ENCODE peak calls at places on chromosomes 1 and 21, in seven cellular contexts. M is brain microvascular endothelial cell, I is fibroblast of mammary gland, Y is upper lobe of right lung, B is Calu3, P is epithelial cell of esophagus, U is transverse colon. N is an unnamed sample.

GRCh38 chr1:207985190-207985589 is 74.3 kb upstream of the CD34 start:
- DNase-seq in P (no peak), U (no peak), M (no peak), I (no peak), B (no peak), Y (no peak), N (no peak)

GRCh38 chr1:208243522-208243850 is 698 bp downstream of the PLXNA2 start:
- DNase-seq in Y (no peak), B (no peak), P (no peak), U (no peak), I (no peak), M (no peak), N (no peak)

GRCh38 chr21:45011911-45012660 is 62.3 kb upstream of the ADARB1 start:
- DNase-seq in I (peak), M (peak), B (peak), P (peak), U (peak), Y (peak), N (peak)

GRCh38 chr1:247209306-247209900 is 37.6 kb upstream of the ZNF124 start:
- DNase-seq in I (no peak), P (peak), M (no peak), B (no peak), U (no peak), Y (no peak), N (no peak)

GRCh38 chr1:43434256-43434655 is 19.5 kb downstream of the HYI start:
- DNase-seq in B (no peak), M (no peak), Y (no peak), P (no peak), I (no peak), U (no peak), N (peak)

GRCh38 chr1:226135059-226135651 is 51.4 kb downstream of the ACBD3 start:
- DNase-seq in U (peak), M (no peak), Y (peak), P (peak), I (no peak), B (peak), N (peak)

GRCh38 chr1:236471653-236472052 is 52.1 kb upstream of the LGALS8 start:
- DNase-seq in I (no peak), U (no peak), Y (no peak), M (no peak), B (no peak), P (no peak), N (peak)

GRCh38 chr1:28421744-28422143 is 52.2 kb downstream of the PHACTR4 start:
- DNase-seq in M (no peak), B (no peak), I (no peak), Y (no peak), U (no peak), P (peak), N (no peak)

GRCh38 chr1:24735156-24735618 is 10.1 kb upstream of the CLIC4 start:
- DNase-seq in I (no peak), P (no peak), Y (no peak), M (no peak), B (no peak), U (no peak), N (peak)

GRCh38 chr1:24739241-24739640 is 6.0 kb upstream of the CLIC4 start:
- DNase-seq in B (no peak), U (no peak), Y (no peak), I (no peak), P (no peak), M (no peak), N (no peak)

GRCh38 chr1:24737368-24738117 is 7.7 kb upstream of the CLIC4 start:
- DNase-seq in B (no peak), Y (no peak), I (no peak), M (no peak), U (no peak), P (no peak), N (no peak)

GRCh38 chr1:24735619-24736375 is 9.4 kb upstream of the CLIC4 start:
- DNase-seq in I (peak), U (no peak), P (no peak), M (no peak), Y (peak), B (no peak), N (peak)
- TF ChIP-seq CTCF in I (no peak), U (no peak), P (no peak), M (no peak), Y (no peak), B (no peak), N (no peak)

GRCh38 chr1:85911742-85912141 is 203.5 kb upstream of the ZNHIT6 start:
- DNase-seq in Y (no peak), I (peak), M (peak), P (peak), U (no peak), B (peak), N (no peak)
- TF ChIP-seq CTCF in Y (no peak), I (peak), M (peak), P (peak), U (no peak), B (no peak), N (peak)

GRCh38 chr1:234628099-234628498 is 18.1 kb upstream of the IRF2BP2 start:
- DNase-seq in Y (no peak), U (no peak), I (peak), M (peak), P (peak), B (peak), N (no peak)

GRCh38 chr1:234634387-234634786 is 24.4 kb upstream of the IRF2BP2 start:
- DNase-seq in I (no peak), B (no peak), Y (no peak), M (no peak), P (no peak), U (no peak), N (no peak)

GRCh38 chr1:234632225-234632624 is 22.2 kb upstream of the IRF2BP2 start:
- DNase-seq in B (no peak), Y (no peak), U (no peak), M (no peak), P (no peak), I (no peak), N (no peak)

GRCh38 chr1:234629026-234629425 is 19.0 kb upstream of the IRF2BP2 start:
- DNase-seq in Y (no peak), I (peak), B (no peak), M (no peak), P (no peak), U (no peak), N (no peak)

DNA sequence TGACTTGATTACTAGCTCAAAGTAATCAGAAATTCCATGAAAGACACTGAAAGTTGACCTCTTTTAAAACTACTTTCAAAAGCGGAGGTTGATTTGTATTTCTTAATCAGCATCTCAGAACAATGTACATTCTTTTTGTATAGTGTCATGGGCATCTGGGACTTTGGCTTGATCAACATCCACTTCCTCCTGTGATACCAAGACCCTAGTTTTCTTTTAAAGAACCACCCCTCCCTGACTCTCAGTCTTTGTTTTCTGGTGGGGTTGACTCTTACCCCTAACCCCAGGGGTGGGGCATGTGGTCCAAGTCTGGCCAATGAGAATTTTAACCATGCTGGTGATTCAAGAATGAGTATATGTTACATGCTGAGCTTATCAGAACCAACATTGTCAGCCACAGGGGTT is 21.7 kb upstream of the IRF2BP2 start:
- DNase-seq in Y (no peak), I (peak), B (peak), P (peak), M (peak), U (no peak), N (no peak)
- TF ChIP-seq CTCF in Y (no peak), I (no peak), B (no peak), P (no peak), M (no peak), U (no peak), N (no peak)

GRCh38 chr1:102431253-102431652 is 434.5 kb upstream of the OLFM3 start:
- DNase-seq in B (no peak), M (no peak), Y (no peak), P (no peak), I (no peak), U (no peak), N (no peak)

GRCh38 chr1:102435483-102435882 is 438.8 kb upstream of the OLFM3 start:
- DNase-seq in U (no peak), M (no peak), P (no peak), B (no peak), Y (no peak), I (no peak), N (no peak)

DNA sequence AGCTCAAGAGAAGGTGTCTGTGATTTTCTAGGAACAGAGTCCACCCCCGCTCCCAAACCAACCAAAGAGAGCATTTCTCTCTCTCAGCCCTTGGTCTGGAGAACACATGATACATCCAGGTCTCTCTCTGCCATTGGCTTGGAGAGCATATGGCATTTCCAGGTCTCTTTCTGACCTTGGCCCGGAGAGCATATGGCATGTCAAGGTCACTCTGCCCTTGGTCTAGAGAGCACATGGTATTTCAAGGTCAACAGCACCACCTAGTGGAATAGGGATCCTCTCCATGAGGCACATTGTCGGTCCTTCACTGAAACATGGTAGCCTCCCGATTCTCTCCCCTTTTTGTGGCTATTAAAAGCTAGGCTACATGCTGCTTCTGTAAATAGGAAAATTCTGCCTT is 437.7 kb upstream of the OLFM3 start:
- DNase-seq in I (peak), P (peak), M (no peak), B (no peak), U (no peak), Y (no peak), N (peak)
- TF ChIP-seq CTCF in I (peak), P (peak), M (peak), B (no peak), U (no peak), Y (no peak), N (peak)

N was measured in endodermal cell.